ENCODE peak calls at places on chromosomes 7 and 10, in nine cellular contexts. H is SJCRH30, T is fibroblast of the aortic adventitia, F is fibroblast of pulmonary artery, R is tibial artery, Y is IMR-90, A is epithelial cell of esophagus, M is suprapubic skin, N is aorta. S is an unnamed sample.

GRCh38 chr10:86538547-86538946 is 17.0 kb upstream of the WAPL start:
- DNase-seq in H (no peak), T (peak; percentile 7), F (no peak), R (no peak), Y (no peak), A (no peak), M (peak; percentile 45), N (peak; percentile 61), S (no peak)

GRCh38 chr10:3100856-3101640 is 33.7 kb downstream of the PFKP start:
- DNase-seq in H (no peak), T (no peak), F (no peak), R (peak; percentile 62), Y (no peak), A (no peak), M (no peak), N (peak; percentile 32), S (no peak)

GRCh38 chr7:50088463-50089129 is 4.5 kb downstream of the ZPBP start:
- DNase-seq in H (no peak), T (no peak), F (no peak), R (no peak), Y (no peak), A (peak; percentile 16), M (no peak), N (no peak), S (no peak)

GRCh38 chr7:37198906-37199485 is 249.7 kb downstream of the ELMO1 start:
- DNase-seq in H (peak; percentile 92), T (peak; percentile 70), F (peak; percentile 81), R (peak; percentile 86), Y (peak; percentile 60), A (peak; percentile 80), M (peak; percentile 84), N (peak; percentile 87), S (peak; percentile 86)

GRCh38 chr10:81817611-81818160 is 57.3 kb upstream of the NRG3 start:
- DNase-seq in H (no peak), T (no peak), F (no peak), R (no peak), Y (no peak), A (no peak), M (no peak), N (no peak), S (no peak)

GRCh38 chr10:71528371-71529202 is 131.9 kb downstream of the CDH23 start:
- DNase-seq in H (no peak), T (no peak), F (no peak), R (no peak), Y (no peak), A (no peak), M (no peak), N (no peak), S (no peak)

GRCh38 chr10:118778727-118779126 is 24.0 kb upstream of the CACUL1 start:
- DNase-seq in H (no peak), T (no peak), F (no peak), R (no peak), Y (no peak), A (no peak), M (no peak), N (no peak), S (no peak)

GRCh38 chr10:18699849-18700554 is 40.8 kb downstream of the ARL5B start:
- DNase-seq in H (no peak), T (no peak), F (no peak), R (no peak), Y (peak; percentile 58), A (no peak), M (no peak), N (no peak), S (peak; percentile 21)

GRCh38 chr10:30433779-30434272 is at the start of gene MAP3K8:
- DNase-seq in H (peak; percentile 83), T (peak; percentile 86), F (peak; percentile 91), R (peak; percentile 97), Y (peak; percentile 86), A (peak; percentile 87), M (peak; percentile 95), N (peak; percentile 97), S (peak; percentile 87)

GRCh38 chr7:115679976-115680375 is 350.6 kb downstream of the TFEC start:
- DNase-seq in H (peak; percentile 66), T (peak; percentile 68), F (peak; percentile 74), R (no peak), Y (peak; percentile 59), A (peak; percentile 69), M (no peak), N (no peak), S (peak; percentile 86)

DNA sequence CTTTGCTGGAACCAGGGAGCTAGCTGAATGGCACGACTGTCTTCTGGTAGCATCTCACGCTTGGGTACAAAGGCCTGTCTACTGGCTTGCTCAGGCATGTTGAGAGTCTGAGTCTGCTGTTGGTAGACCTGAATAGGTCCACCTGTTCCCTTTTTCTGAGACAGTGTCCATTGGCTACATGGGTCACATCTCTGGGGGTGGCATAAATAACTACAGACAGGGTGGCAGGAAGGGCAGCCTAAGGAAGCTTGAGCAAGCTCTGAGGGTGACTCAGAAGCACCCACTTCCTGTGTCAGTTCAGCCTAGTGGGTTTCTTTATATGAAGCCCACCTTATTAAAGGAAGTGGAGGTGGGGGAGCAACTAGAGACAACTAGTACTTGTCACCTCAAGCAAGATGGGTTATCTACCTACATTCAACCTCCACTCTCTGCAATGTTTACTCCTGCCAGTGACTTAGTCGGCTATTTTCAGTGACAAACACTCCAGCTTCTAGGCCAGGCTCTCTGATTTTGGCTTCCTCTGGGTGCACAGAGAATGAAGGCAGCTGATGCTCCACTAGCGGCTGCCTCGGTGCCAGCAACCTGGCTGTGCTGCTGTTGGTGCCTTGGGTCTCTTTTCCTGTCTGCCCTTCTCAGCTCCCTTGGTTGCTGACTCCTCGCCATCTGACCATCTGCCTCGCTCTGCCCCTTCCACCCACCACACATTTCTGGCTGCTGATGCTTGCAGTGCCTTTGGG is 5.7 kb upstream of the ZYX start:
- DNase-seq in H (no peak), T (no peak), F (no peak), R (no peak), Y (no peak), A (no peak), M (no peak), N (no peak), S (no peak)
- H3K4me3 ChIP-seq in H (no peak overlapping the region), T (no peak overlapping the region), F (no peak overlapping the region), R (no peak overlapping the region), Y (no peak overlapping the region), A (no peak overlapping the region), M (no peak overlapping the region), N (no peak overlapping the region), S (no peak overlapping the region)

GRCh38 chr10:104288355-104288754 is 19.4 kb downstream of the GSTO2 start:
- DNase-seq in H (no peak), T (no peak), F (peak; percentile 45), R (no peak), Y (no peak), A (no peak), M (no peak), N (no peak), S (peak; percentile 46)
- H3K4me3 ChIP-seq in H (no peak overlapping the region), T (no peak overlapping the region), F (no peak overlapping the region), R (no peak overlapping the region), Y (no peak overlapping the region), A (no peak overlapping the region), M (no peak overlapping the region), N (no peak overlapping the region), S (no peak overlapping the region)

DNA sequence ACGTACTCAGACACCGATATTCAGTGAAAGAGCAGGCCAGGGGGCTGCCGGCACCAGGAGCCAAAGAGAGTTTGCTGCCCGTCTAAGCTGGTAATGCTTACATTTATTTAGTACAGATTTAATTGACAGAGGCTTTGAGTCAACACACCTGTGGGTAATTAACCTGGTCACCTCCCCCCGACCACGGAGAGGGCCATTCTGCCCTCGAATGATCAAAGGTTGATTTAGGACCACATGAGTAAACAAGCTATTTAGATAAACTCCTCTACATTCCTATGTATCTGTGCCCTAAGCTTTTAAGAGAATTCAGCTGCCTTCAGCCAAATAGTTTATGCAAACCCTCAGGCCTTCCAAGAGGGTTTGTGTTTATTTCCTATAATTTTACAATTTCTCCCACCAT is 164.8 kb downstream of the IPMK start:
- DNase-seq in H (no peak), T (no peak), F (no peak), R (no peak), Y (no peak), A (no peak), M (no peak), N (no peak), S (no peak)
- H3K4me3 ChIP-seq in H (no peak overlapping the region), T (no peak overlapping the region), F (no peak overlapping the region), R (no peak overlapping the region), Y (no peak overlapping the region), A (no peak overlapping the region), M (no peak overlapping the region), N (no peak overlapping the region), S (no peak overlapping the region)

GRCh38 chr10:126041804-126042231 is 145.5 kb downstream of the FANK1 start:
- DNase-seq in H (peak; percentile 44), T (peak; percentile 50), F (peak; percentile 89), R (peak; percentile 96), Y (peak; percentile 43), A (peak; percentile 33), M (peak; percentile 87), N (peak; percentile 96), S (peak; percentile 72)

GRCh38 chr10:126043389-126043788 is 147.0 kb downstream of the FANK1 start:
- DNase-seq in H (no peak), T (no peak), F (no peak), R (no peak), Y (no peak), A (no peak), M (no peak), N (no peak), S (no peak)

GRCh38 chr10:126037946-126038345 is 141.6 kb downstream of the FANK1 start:
- DNase-seq in H (no peak), T (no peak), F (no peak), R (no peak), Y (no peak), A (no peak), M (no peak), N (no peak), S (no peak)

GRCh38 chr10:126042906-126043305 is 146.5 kb downstream of the FANK1 start:
- DNase-seq in H (no peak), T (no peak), F (no peak), R (no peak), Y (no peak), A (no peak), M (no peak), N (no peak), S (no peak)

DNA sequence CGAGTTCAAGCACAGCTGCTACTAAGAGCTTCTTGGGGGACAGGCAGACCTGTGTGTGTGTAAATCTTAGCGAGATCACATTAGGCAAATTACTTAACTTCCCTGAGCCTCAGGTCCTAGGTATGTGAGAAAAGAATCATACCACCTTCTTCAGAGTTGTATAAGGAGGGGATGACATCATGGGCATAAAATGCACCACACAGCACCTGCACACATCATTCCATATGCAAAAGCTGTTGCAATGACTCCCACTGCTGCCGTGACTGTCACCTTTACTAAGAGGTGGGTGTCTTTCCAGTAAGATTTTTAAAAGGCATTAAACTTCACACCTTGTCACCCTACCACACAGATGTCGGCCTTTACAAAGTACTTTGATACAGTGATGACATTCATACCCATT is 146.0 kb downstream of the FANK1 start:
- DNase-seq in H (no peak), T (no peak), F (no peak), R (no peak), Y (no peak), A (peak; percentile 90), M (no peak), N (no peak), S (no peak)
- H3K4me3 ChIP-seq in H (no peak overlapping the region), T (no peak overlapping the region), F (no peak overlapping the region), R (no peak overlapping the region), Y (no peak overlapping the region), A (no peak overlapping the region), M (no peak overlapping the region), N (no peak overlapping the region), S (no peak overlapping the region)